ENCODE peak calls at places on chromosomes 7 and 10, in five cellular contexts. V is OCI-LY7, A is chondrocyte, J is HFFc6, S is endothelial cell. B is an unnamed sample.

GRCh38 chr7:37068902-37069301 is 344.6 kb upstream of the AOAH start:
- DNase-seq in V (no peak), A (no peak), J (no peak), S (no peak), B (no peak)

GRCh38 chr10:9331583-9332008 is 1277.1 kb downstream of the GATA3 start:
- DNase-seq in V (peak; percentile 66), A (no peak), J (peak; percentile 60), S (no peak), B (no peak)

GRCh38 chr10:95201736-95202135 is 7.7 kb downstream of the ACSM6 start:
- DNase-seq in V (peak; percentile 5), A (no peak), J (peak; percentile 73), S (no peak), B (peak; percentile 5)

GRCh38 chr7:76155938-76156337 is 45.8 kb upstream of the SRRM3 start:
- DNase-seq in V (no peak), A (no peak), J (no peak), S (no peak), B (peak; percentile 7)

GRCh38 chr10:1328951-1329614 is 272.9 kb downstream of the WDR37 start:
- DNase-seq in V (no peak), A (no peak), J (no peak), S (no peak), B (no peak)

GRCh38 chr7:41930538-41931262 is 227.8 kb upstream of the INHBA start:
- DNase-seq in V (no peak), A (no peak), J (peak; percentile 58), S (no peak), B (no peak)

GRCh38 chr7:2799253-2799652 is 44.9 kb downstream of the GNA12 start:
- DNase-seq in V (no peak), A (no peak), J (no peak), S (no peak), B (no peak)

GRCh38 chr10:107970512-107970911 is 806.0 kb upstream of the SORCS1 start:
- DNase-seq in V (no peak), A (no peak), J (no peak), S (no peak), B (no peak)

GRCh38 chr7:47344171-47344955 is 237.5 kb downstream of the TNS3 start:
- DNase-seq in V (no peak), A (peak; percentile 44), J (no peak), S (no peak), B (no peak)

GRCh38 chr10:6191569-6191968 is 11.2 kb upstream of the PFKFB3 start:
- DNase-seq in V (no peak), A (no peak), J (no peak), S (no peak), B (no peak)

GRCh38 chr7:116097365-116098009 is 66.9 kb upstream of the TFEC start:
- DNase-seq in V (no peak), A (no peak), J (peak; percentile 83), S (no peak), B (peak; percentile 36)

GRCh38 chr10:101781655-101781983 is 1.6 kb downstream of the NPM3 start:
- DNase-seq in V (no peak), A (no peak), J (no peak), S (no peak), B (no peak)

GRCh38 chr10:101778781-101779543 is 3.0 kb upstream of the FGF8 start:
- DNase-seq in V (peak; percentile 62), A (no peak), J (no peak), S (peak; percentile 62), B (peak; percentile 14)

GRCh38 chr10:101780818-101781654 is 2.2 kb downstream of the NPM3 start:
- DNase-seq in V (peak; percentile 82), A (no peak), J (peak; percentile 56), S (peak; percentile 79), B (peak; percentile 71)

GRCh38 chr10:101779544-101780186 is 3.6 kb downstream of the NPM3 start:
- DNase-seq in V (peak; percentile 77), A (no peak), J (peak; percentile 27), S (peak; percentile 95), B (peak; percentile 83)

GRCh38 chr10:101780187-101780817 is 2.9 kb downstream of the NPM3 start:
- DNase-seq in V (peak; percentile 13), A (no peak), J (no peak), S (no peak), B (no peak)
- TF ChIP-seq CTCF in V (peak; percentile 58), A (peak; percentile 65), J (no peak), S (peak; percentile 24), B (no peak)

GRCh38 chr10:132163826-132164515 is 22.8 kb upstream of the DPYSL4 start:
- DNase-seq in V (no peak), A (peak; percentile 65), J (no peak), S (no peak), B (no peak)
- TF ChIP-seq CTCF in V (no peak), A (no peak), J (peak; percentile 4), S (peak; percentile 56), B (no peak)

GRCh38 chr10:61795551-61795950 is 105.9 kb upstream of the ARID5B start:
- DNase-seq in V (no peak), A (no peak), J (no peak), S (no peak), B (peak; percentile 11)
- TF ChIP-seq CTCF in V (peak; percentile 56), A (no peak), J (peak; percentile 52), S (peak; percentile 40), B (peak; percentile 18)

DNA sequence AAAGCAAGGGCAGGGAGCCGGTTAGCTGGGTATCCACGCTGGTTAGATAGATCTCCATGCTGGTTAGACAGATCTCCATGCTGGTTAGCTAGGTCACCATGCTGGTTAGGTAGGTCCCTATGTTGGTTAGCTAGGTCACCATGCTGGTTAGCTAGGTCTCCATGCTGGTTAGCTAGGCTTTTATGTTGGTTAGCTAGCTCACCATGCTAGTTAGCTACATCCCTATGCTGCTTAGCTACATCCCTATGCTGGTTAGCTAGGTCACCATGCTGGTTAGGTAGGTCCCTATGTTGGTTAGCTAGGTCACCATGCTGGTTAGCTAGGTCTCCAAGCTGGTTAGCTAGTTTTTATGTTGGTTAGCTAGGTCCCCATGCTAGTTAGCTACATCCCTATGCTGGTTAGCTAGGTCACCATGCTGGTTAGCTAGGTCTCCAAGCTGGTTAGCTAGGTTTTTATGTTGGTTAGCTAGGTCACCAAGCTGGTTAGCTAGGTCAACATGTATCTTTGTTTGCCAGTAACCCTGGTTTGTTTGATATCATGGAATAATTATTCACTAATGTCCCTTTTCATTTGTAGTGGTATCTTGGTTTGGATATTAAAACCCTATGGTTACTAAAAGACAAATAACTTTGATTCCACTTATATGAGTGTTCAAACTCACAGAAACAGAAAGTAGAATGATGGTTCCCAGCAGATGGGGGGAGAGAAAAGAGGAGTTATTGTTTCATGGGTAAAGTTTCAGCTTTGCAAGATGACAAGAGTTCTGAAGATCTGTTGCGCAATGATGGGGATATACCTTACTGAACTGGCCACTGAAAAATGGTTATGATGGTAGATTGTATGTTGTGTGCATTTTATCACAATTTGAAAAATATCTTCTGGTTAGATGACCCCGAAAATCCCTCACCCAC is 136.2 kb downstream of the PRPF18 start:
- DNase-seq in V (no peak), A (no peak), J (no peak), S (no peak), B (no peak)
- TF ChIP-seq CTCF in V (no peak), A (no peak), J (no peak), S (no peak), B (no peak)

DNA sequence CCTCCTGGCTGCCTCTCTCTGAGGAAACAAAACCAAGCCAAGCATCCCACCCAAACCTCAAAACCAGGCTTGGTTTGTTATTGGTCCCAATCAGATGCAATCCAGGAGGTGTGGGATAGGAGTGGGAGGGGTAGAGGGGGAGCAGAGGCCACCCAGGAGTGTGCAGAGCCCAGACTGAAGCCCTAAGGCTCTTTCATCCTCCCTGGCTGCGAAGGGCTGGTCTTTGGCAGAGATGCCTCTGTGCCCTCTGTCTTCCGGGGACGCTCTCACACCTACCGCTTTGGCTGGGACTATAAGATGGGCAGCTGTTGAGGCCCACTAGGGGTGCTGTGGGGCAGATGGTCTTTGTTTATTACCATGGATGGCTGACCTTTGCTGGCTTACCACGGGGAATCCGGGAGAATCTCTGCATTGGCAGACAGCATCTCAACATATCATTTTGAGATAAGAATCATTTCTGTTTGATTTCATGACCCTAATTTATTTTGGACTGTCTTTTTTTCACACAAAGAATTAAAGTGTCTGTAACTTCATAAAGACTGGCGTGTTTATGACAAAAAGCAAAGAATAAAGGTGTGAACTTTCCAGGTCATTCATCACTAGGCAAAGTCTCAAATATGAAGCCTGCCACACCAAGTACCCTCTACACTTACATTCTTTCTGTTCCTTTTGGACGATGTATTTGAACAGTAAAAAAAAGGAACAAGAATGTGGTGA is 6.5 kb upstream of the DENND2A start:
- DNase-seq in V (peak; percentile 74), A (peak; percentile 30), J (peak; percentile 19), S (peak; percentile 46), B (peak; percentile 52)
- TF ChIP-seq CTCF in V (peak; percentile 80), A (peak; percentile 77), J (peak; percentile 76), S (peak; percentile 43), B (peak; percentile 45)

GRCh38 chr10:26274391-26274790 is 57.8 kb downstream of the GAD2 start:
- DNase-seq in V (no peak), A (no peak), J (no peak), S (no peak), B (no peak)

GRCh38 chr10:26269754-26270153 is 53.2 kb downstream of the GAD2 start:
- DNase-seq in V (peak; percentile 71), A (no peak), J (peak; percentile 6), S (peak; percentile 15), B (peak; percentile 24)
- TF ChIP-seq CTCF in V (peak; percentile 80), A (peak; percentile 56), J (peak; percentile 54), S (no peak), B (peak; percentile 31)

DNA sequence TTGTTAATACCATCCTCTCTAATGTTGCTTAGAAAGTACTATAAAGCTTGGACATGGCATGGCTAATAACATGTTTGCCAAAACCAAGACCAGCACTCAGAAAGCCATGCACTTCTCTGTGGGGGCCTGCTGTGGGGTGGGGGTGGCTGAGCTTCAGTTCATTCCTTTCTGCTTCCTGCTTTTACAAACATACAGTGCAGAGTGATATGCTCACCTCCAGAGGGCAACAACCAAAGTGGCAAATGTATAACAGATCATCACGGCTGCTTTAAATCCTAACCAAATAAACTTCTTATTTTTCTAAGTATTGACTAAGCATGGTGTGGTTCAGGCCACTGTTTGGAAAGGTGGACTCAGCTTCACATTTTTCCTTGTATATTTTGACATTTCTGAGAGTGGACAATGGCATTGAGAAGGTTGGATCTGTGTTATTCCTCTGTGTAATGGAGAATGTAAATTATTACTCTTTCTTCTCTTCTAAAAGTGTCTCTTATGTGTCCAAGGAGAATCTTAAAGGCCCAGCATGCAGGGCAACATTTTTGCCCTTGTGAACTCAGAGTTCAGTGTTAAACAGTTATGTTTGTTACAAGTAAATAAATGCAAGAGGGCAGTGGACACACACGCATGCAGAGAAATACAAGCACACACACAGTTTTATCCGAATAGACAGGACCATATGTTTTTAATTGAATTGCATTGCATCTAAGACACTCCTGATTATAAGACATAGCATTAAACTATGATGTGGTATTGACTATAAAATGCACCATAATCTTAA is 186.1 kb downstream of the HERPUD2 start:
- DNase-seq in V (peak; percentile 14), A (no peak), J (no peak), S (no peak), B (peak; percentile 17)
- TF ChIP-seq CTCF in V (peak; percentile 66), A (peak; percentile 24), J (no peak), S (no peak), B (no peak)

B was measured in Calu3.